ENCODE peak calls at places on chromosomes 16 and 17, in six cellular contexts. One of them, this sample, is unnamed.

GRCh38 chr16:8929086-8929748 is 34.5 kb downstream of the USP7 start:
- DNase-seq in ACHN: no peak
- DNase-seq in progenitor cell of endocrine pancreas: no peak
- DNase-seq in NCI-H1105: peak; percentile 60
- DNase-seq in HCT116: no peak
- DNase-seq in mesendoderm: no peak
- DNase-seq in this sample: no peak

GRCh38 chr17:39261286-39261685 is 35.5 kb upstream of the STAC2 start:
- DNase-seq in ACHN: no peak
- DNase-seq in progenitor cell of endocrine pancreas: no peak
- DNase-seq in NCI-H1105: no peak
- DNase-seq in HCT116: no peak
- DNase-seq in mesendoderm: peak; percentile 65
- DNase-seq in this sample: no peak

GRCh38 chr17:51995797-51996403 is 162.6 kb downstream of the CA10 start:
- DNase-seq in ACHN: peak; percentile 22
- DNase-seq in progenitor cell of endocrine pancreas: no peak
- DNase-seq in NCI-H1105: no peak
- DNase-seq in HCT116: no peak
- DNase-seq in mesendoderm: peak; percentile 67
- DNase-seq in this sample: no peak

GRCh38 chr17:79808763-79809529 is 12.1 kb upstream of the CBX8 start:
- DNase-seq in ACHN: peak; percentile 71
- DNase-seq in progenitor cell of endocrine pancreas: no peak
- DNase-seq in NCI-H1105: no peak
- DNase-seq in HCT116: peak; percentile 60
- DNase-seq in mesendoderm: peak; percentile 84
- DNase-seq in this sample: no peak

GRCh38 chr16:29804455-29805231 is 1.7 kb upstream of the MAZ start:
- DNase-seq in ACHN: peak; percentile 66
- DNase-seq in progenitor cell of endocrine pancreas: no peak
- DNase-seq in NCI-H1105: peak; percentile 33
- DNase-seq in HCT116: no peak
- DNase-seq in mesendoderm: peak; percentile 40
- DNase-seq in this sample: no peak

GRCh38 chr17:57707892-57708291 is 37.2 kb downstream of the CCDC182 start:
- DNase-seq in ACHN: no peak
- DNase-seq in progenitor cell of endocrine pancreas: no peak
- DNase-seq in NCI-H1105: no peak
- DNase-seq in HCT116: no peak
- DNase-seq in mesendoderm: peak; percentile 79
- DNase-seq in this sample: no peak

GRCh38 chr16:59295474-59295873 is 561.4 kb upstream of the GOT2 start:
- DNase-seq in ACHN: no peak
- DNase-seq in progenitor cell of endocrine pancreas: no peak
- DNase-seq in NCI-H1105: no peak
- DNase-seq in HCT116: no peak
- DNase-seq in mesendoderm: no peak
- DNase-seq in this sample: no peak

GRCh38 chr17:29180051-29180787 is at the start of gene MYO18A:
- DNase-seq in ACHN: peak; percentile 82
- DNase-seq in progenitor cell of endocrine pancreas: peak; percentile 79
- DNase-seq in NCI-H1105: peak; percentile 37
- DNase-seq in HCT116: no peak
- DNase-seq in mesendoderm: peak; percentile 78
- DNase-seq in this sample: peak; percentile 82

GRCh38 chr16:67966549-67967182 is 1.8 kb downstream of the SLC12A4 start:
- DNase-seq in ACHN: peak; percentile 30
- DNase-seq in progenitor cell of endocrine pancreas: no peak
- DNase-seq in NCI-H1105: no peak
- DNase-seq in HCT116: peak; percentile 24
- DNase-seq in mesendoderm: peak; percentile 53
- DNase-seq in this sample: no peak

GRCh38 chr17:39429600-39429999 is 21.5 kb downstream of the MED1 start:
- DNase-seq in ACHN: no peak
- DNase-seq in progenitor cell of endocrine pancreas: no peak
- DNase-seq in NCI-H1105: no peak
- DNase-seq in HCT116: no peak
- DNase-seq in mesendoderm: no peak
- DNase-seq in this sample: no peak

GRCh38 chr17:4234406-4234805 is 29.4 kb downstream of the ANKFY1 start:
- DNase-seq in ACHN: no peak
- DNase-seq in progenitor cell of endocrine pancreas: no peak
- DNase-seq in NCI-H1105: no peak
- DNase-seq in HCT116: no peak
- DNase-seq in mesendoderm: no peak
- DNase-seq in this sample: no peak